ENCODE peak calls at places on chromosomes 3 and 15, in six cellular contexts. One of them, this sample, is unnamed.

GRCh38 chr15:66646308-66646707 is 55.7 kb upstream of the SMAD6 start:
- DNase-seq in dorsolateral prefrontal cortex: no peak
- DNase-seq in mucosa of descending colon: no peak
- DNase-seq in GM12865: no peak
- DNase-seq in foreskin keratinocyte: no peak
- DNase-seq in lower leg skin: no peak
- DNase-seq in this sample: no peak

GRCh38 chr3:183930069-183930468 is 45.4 kb upstream of the PARL start:
- DNase-seq in dorsolateral prefrontal cortex: no peak
- DNase-seq in mucosa of descending colon: peak
- DNase-seq in GM12865: no peak
- DNase-seq in foreskin keratinocyte: no peak
- DNase-seq in lower leg skin: no peak
- DNase-seq in this sample: no peak

GRCh38 chr3:115386347-115386746 is 237.0 kb upstream of the GAP43 start:
- DNase-seq in dorsolateral prefrontal cortex: no peak
- DNase-seq in mucosa of descending colon: no peak
- DNase-seq in GM12865: no peak
- DNase-seq in foreskin keratinocyte: no peak
- DNase-seq in lower leg skin: no peak
- DNase-seq in this sample: no peak

GRCh38 chr15:42012241-42012640 is 8.6 kb downstream of the PLA2G4E start:
- DNase-seq in dorsolateral prefrontal cortex: no peak
- DNase-seq in mucosa of descending colon: peak
- DNase-seq in GM12865: no peak
- DNase-seq in foreskin keratinocyte: no peak
- DNase-seq in lower leg skin: no peak
- DNase-seq in this sample: no peak

GRCh38 chr3:177371903-177372302 is 174.6 kb upstream of the TBL1XR1 start:
- DNase-seq in dorsolateral prefrontal cortex: no peak
- DNase-seq in mucosa of descending colon: no peak
- DNase-seq in GM12865: no peak
- DNase-seq in foreskin keratinocyte: no peak
- DNase-seq in lower leg skin: no peak
- DNase-seq in this sample: no peak

GRCh38 chr15:78317145-78317836 is 17.9 kb upstream of the SKIC8 start:
- DNase-seq in dorsolateral prefrontal cortex: no peak
- DNase-seq in mucosa of descending colon: peak
- DNase-seq in GM12865: no peak
- DNase-seq in foreskin keratinocyte: no peak
- DNase-seq in lower leg skin: no peak
- DNase-seq in this sample: no peak

GRCh38 chr15:33425149-33425548 is 114.4 kb downstream of the RYR3 start:
- DNase-seq in dorsolateral prefrontal cortex: no peak
- DNase-seq in mucosa of descending colon: no peak
- DNase-seq in GM12865: no peak
- DNase-seq in foreskin keratinocyte: peak
- DNase-seq in lower leg skin: no peak
- DNase-seq in this sample: no peak

GRCh38 chr3:194450341-194450740 is 36.5 kb downstream of the ATP13A3 start:
- DNase-seq in dorsolateral prefrontal cortex: no peak
- DNase-seq in mucosa of descending colon: no peak
- DNase-seq in GM12865: no peak
- DNase-seq in foreskin keratinocyte: no peak
- DNase-seq in lower leg skin: no peak
- DNase-seq in this sample: no peak

GRCh38 chr15:79522656-79523055 is 90.5 kb downstream of the MINAR1 start:
- DNase-seq in dorsolateral prefrontal cortex: no peak
- DNase-seq in mucosa of descending colon: no peak
- DNase-seq in GM12865: no peak
- DNase-seq in foreskin keratinocyte: peak
- DNase-seq in lower leg skin: no peak
- DNase-seq in this sample: no peak

GRCh38 chr3:79367066-79367465 is 400.7 kb downstream of the ROBO1 start:
- DNase-seq in dorsolateral prefrontal cortex: no peak
- DNase-seq in mucosa of descending colon: no peak
- DNase-seq in GM12865: no peak
- DNase-seq in foreskin keratinocyte: peak
- DNase-seq in lower leg skin: no peak
- DNase-seq in this sample: peak

GRCh38 chr3:12990781-12991480 is 82.3 kb downstream of the IQSEC1 start:
- DNase-seq in dorsolateral prefrontal cortex: no peak
- DNase-seq in mucosa of descending colon: no peak
- DNase-seq in GM12865: no peak
- DNase-seq in foreskin keratinocyte: no peak
- DNase-seq in lower leg skin: no peak
- DNase-seq in this sample: peak

GRCh38 chr3:64888165-64888564 is 200.4 kb upstream of the ADAMTS9 start:
- DNase-seq in dorsolateral prefrontal cortex: no peak
- DNase-seq in mucosa of descending colon: no peak
- DNase-seq in GM12865: no peak
- DNase-seq in foreskin keratinocyte: no peak
- DNase-seq in lower leg skin: no peak
- DNase-seq in this sample: no peak

GRCh38 chr15:60945196-60945595 is 283.9 kb downstream of the RORA start:
- DNase-seq in dorsolateral prefrontal cortex: peak
- DNase-seq in mucosa of descending colon: no peak
- DNase-seq in GM12865: no peak
- DNase-seq in foreskin keratinocyte: no peak
- DNase-seq in lower leg skin: no peak
- DNase-seq in this sample: no peak

GRCh38 chr3:12771236-12771635 is 12.2 kb upstream of the TMEM40 start:
- DNase-seq in dorsolateral prefrontal cortex: no peak
- DNase-seq in mucosa of descending colon: no peak
- DNase-seq in GM12865: no peak
- DNase-seq in foreskin keratinocyte: no peak
- DNase-seq in lower leg skin: no peak
- DNase-seq in this sample: no peak

GRCh38 chr15:64461577-64462162 is 1.3 kb downstream of the ZNF609 start:
- DNase-seq in dorsolateral prefrontal cortex: peak
- DNase-seq in mucosa of descending colon: no peak
- DNase-seq in GM12865: peak
- DNase-seq in foreskin keratinocyte: no peak
- DNase-seq in lower leg skin: no peak
- DNase-seq in this sample: no peak

GRCh38 chr15:48559270-48559669 is 86.2 kb downstream of the FBN1 start:
- DNase-seq in dorsolateral prefrontal cortex: no peak
- DNase-seq in mucosa of descending colon: no peak
- DNase-seq in GM12865: no peak
- DNase-seq in foreskin keratinocyte: no peak
- DNase-seq in lower leg skin: no peak
- DNase-seq in this sample: peak

GRCh38 chr3:195109098-195109657 is 161.8 kb downstream of the XXYLT1 start:
- DNase-seq in dorsolateral prefrontal cortex: no peak
- DNase-seq in mucosa of descending colon: no peak
- DNase-seq in GM12865: no peak
- DNase-seq in foreskin keratinocyte: no peak
- DNase-seq in lower leg skin: no peak
- DNase-seq in this sample: no peak

GRCh38 chr3:49721861-49722781 is 1.6 kb downstream of the GMPPB start:
- DNase-seq in dorsolateral prefrontal cortex: no peak
- DNase-seq in mucosa of descending colon: peak
- DNase-seq in GM12865: no peak
- DNase-seq in foreskin keratinocyte: no peak
- DNase-seq in lower leg skin: peak
- DNase-seq in this sample: no peak

GRCh38 chr3:185937689-185938374 is at the start of gene TRA2B:
- DNase-seq in dorsolateral prefrontal cortex: peak
- DNase-seq in mucosa of descending colon: peak
- DNase-seq in GM12865: peak
- DNase-seq in foreskin keratinocyte: peak
- DNase-seq in lower leg skin: peak
- DNase-seq in this sample: peak

GRCh38 chr3:148955544-148956346 is 35.6 kb upstream of the GYG1 start:
- DNase-seq in dorsolateral prefrontal cortex: peak
- DNase-seq in mucosa of descending colon: no peak
- DNase-seq in GM12865: peak
- DNase-seq in foreskin keratinocyte: peak
- DNase-seq in lower leg skin: no peak
- DNase-seq in this sample: peak

GRCh38 chr3:24359645-24360462 is 134.8 kb downstream of the THRB start:
- DNase-seq in dorsolateral prefrontal cortex: no peak
- DNase-seq in mucosa of descending colon: no peak
- DNase-seq in GM12865: no peak
- DNase-seq in foreskin keratinocyte: no peak
- DNase-seq in lower leg skin: no peak
- DNase-seq in this sample: no peak

GRCh38 chr3:185688808-185689207 is 102.7 kb downstream of the SENP2 start:
- DNase-seq in dorsolateral prefrontal cortex: no peak
- DNase-seq in mucosa of descending colon: no peak
- DNase-seq in GM12865: no peak
- DNase-seq in foreskin keratinocyte: peak
- DNase-seq in lower leg skin: no peak
- DNase-seq in this sample: peak

GRCh38 chr3:187740446-187741399 is 4.5 kb downstream of the BCL6 start:
- DNase-seq in dorsolateral prefrontal cortex: peak
- DNase-seq in mucosa of descending colon: peak
- DNase-seq in GM12865: peak
- DNase-seq in foreskin keratinocyte: peak
- DNase-seq in lower leg skin: peak
- DNase-seq in this sample: no peak

GRCh38 chr3:57805263-57805662 is 49.2 kb downstream of the SLMAP start:
- DNase-seq in dorsolateral prefrontal cortex: no peak
- DNase-seq in mucosa of descending colon: no peak
- DNase-seq in GM12865: no peak
- DNase-seq in foreskin keratinocyte: no peak
- DNase-seq in lower leg skin: no peak
- DNase-seq in this sample: no peak

GRCh38 chr3:27544372-27544865 is 60.2 kb upstream of the SLC4A7 start:
- DNase-seq in dorsolateral prefrontal cortex: no peak
- DNase-seq in mucosa of descending colon: no peak
- DNase-seq in GM12865: no peak
- DNase-seq in foreskin keratinocyte: peak
- DNase-seq in lower leg skin: peak
- DNase-seq in this sample: no peak

DNA sequence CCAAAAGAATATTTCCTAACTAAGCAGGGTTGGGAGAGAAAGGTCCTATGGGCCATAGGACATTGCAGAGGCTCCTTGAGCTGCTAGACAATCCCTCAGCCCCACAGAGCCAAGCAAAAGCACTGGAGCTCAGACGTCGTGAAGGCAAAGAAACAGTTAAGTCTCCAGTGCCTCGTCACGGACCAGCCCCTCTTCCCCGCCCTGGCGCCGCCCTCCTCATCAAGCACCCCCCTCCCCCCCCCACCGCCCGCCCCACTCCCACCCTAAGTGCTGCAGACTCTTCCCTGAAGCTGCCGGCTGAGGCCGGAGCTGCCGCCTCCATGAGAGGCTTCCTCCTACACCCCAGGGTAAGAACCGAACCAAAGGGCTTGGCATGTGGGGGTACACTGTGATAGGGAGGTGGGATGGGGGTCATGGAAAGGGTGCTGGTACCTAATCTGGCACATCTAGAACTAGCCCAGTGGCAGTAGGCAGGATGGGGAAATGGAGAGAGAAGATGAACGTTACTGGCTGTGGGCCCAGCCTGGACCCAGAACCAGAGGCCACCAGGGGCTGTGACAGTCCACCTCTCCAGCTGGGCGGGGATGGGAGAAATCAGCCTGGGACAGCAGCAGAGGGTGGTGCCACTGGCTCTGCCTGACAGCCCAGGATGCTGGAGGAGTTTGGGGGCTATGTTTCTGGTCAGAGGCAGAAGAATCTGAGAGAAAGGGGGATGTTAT is at the start of gene MAP1A:
- DNase-seq in dorsolateral prefrontal cortex: peak
- DNase-seq in mucosa of descending colon: peak
- DNase-seq in GM12865: no peak
- DNase-seq in foreskin keratinocyte: no peak
- DNase-seq in lower leg skin: peak
- DNase-seq in this sample: no peak
- TF ChIP-seq CTCF in dorsolateral prefrontal cortex: no peak
- TF ChIP-seq CTCF in mucosa of descending colon: no peak
- TF ChIP-seq CTCF in GM12865: no peak
- TF ChIP-seq CTCF in foreskin keratinocyte: no peak
- TF ChIP-seq CTCF in lower leg skin: no peak
- TF ChIP-seq CTCF in this sample: no peak

GRCh38 chr15:68783226-68784054 is 37.3 kb downstream of the ANP32A start:
- DNase-seq in dorsolateral prefrontal cortex: no peak
- DNase-seq in mucosa of descending colon: peak
- DNase-seq in GM12865: peak
- DNase-seq in foreskin keratinocyte: no peak
- DNase-seq in lower leg skin: peak
- DNase-seq in this sample: no peak
- TF ChIP-seq CTCF in dorsolateral prefrontal cortex: peak
- TF ChIP-seq CTCF in mucosa of descending colon: peak
- TF ChIP-seq CTCF in GM12865: peak
- TF ChIP-seq CTCF in foreskin keratinocyte: peak
- TF ChIP-seq CTCF in lower leg skin: no peak
- TF ChIP-seq CTCF in this sample: peak

GRCh38 chr3:9009976-9010545 is 46.8 kb upstream of the RAD18 start:
- DNase-seq in dorsolateral prefrontal cortex: no peak
- DNase-seq in mucosa of descending colon: no peak
- DNase-seq in GM12865: no peak
- DNase-seq in foreskin keratinocyte: no peak
- DNase-seq in lower leg skin: no peak
- DNase-seq in this sample: no peak
- TF ChIP-seq CTCF in dorsolateral prefrontal cortex: no peak
- TF ChIP-seq CTCF in mucosa of descending colon: no peak
- TF ChIP-seq CTCF in GM12865: no peak
- TF ChIP-seq CTCF in foreskin keratinocyte: no peak
- TF ChIP-seq CTCF in lower leg skin: no peak
- TF ChIP-seq CTCF in this sample: no peak

GRCh38 chr3:47441796-47442551 is 33.8 kb downstream of the SCAP start:
- DNase-seq in dorsolateral prefrontal cortex: no peak
- DNase-seq in mucosa of descending colon: no peak
- DNase-seq in GM12865: no peak
- DNase-seq in foreskin keratinocyte: no peak
- DNase-seq in lower leg skin: peak
- DNase-seq in this sample: no peak

GRCh38 chr3:47436180-47436579 is 39.6 kb downstream of the SCAP start:
- DNase-seq in dorsolateral prefrontal cortex: no peak
- DNase-seq in mucosa of descending colon: no peak
- DNase-seq in GM12865: no peak
- DNase-seq in foreskin keratinocyte: no peak
- DNase-seq in lower leg skin: no peak
- DNase-seq in this sample: no peak

GRCh38 chr3:47444103-47444502 is 31.6 kb downstream of the SCAP start:
- DNase-seq in dorsolateral prefrontal cortex: no peak
- DNase-seq in mucosa of descending colon: no peak
- DNase-seq in GM12865: no peak
- DNase-seq in foreskin keratinocyte: peak
- DNase-seq in lower leg skin: no peak
- DNase-seq in this sample: no peak

GRCh38 chr3:47443611-47443995 is 32.1 kb downstream of the SCAP start:
- DNase-seq in dorsolateral prefrontal cortex: no peak
- DNase-seq in mucosa of descending colon: peak
- DNase-seq in GM12865: no peak
- DNase-seq in foreskin keratinocyte: peak
- DNase-seq in lower leg skin: no peak
- DNase-seq in this sample: no peak

DNA sequence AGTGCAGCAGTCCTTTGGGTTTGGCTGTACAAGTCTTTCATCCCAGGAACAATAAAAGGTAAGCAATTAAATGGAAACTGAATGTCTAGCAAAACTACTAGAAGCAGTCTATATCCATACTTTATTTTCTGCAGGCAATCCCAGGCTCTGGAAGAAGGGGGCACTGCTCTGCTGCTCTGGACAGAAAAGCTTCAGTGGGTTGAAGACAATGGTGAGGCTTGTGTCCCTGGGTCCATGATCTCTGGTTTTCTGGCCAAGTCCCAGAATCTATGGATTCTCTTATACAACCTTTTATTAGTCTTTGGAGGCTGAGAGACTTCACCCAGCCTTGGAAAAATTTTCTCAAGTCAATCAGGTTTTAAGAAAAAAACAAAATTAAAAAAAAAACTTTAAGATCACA is 35.6 kb downstream of the SCAP start:
- DNase-seq in dorsolateral prefrontal cortex: no peak
- DNase-seq in mucosa of descending colon: no peak
- DNase-seq in GM12865: no peak
- DNase-seq in foreskin keratinocyte: no peak
- DNase-seq in lower leg skin: peak
- DNase-seq in this sample: no peak
- TF ChIP-seq CTCF in dorsolateral prefrontal cortex: peak
- TF ChIP-seq CTCF in mucosa of descending colon: no peak
- TF ChIP-seq CTCF in GM12865: no peak
- TF ChIP-seq CTCF in foreskin keratinocyte: peak
- TF ChIP-seq CTCF in lower leg skin: no peak
- TF ChIP-seq CTCF in this sample: peak